ENCODE peak calls at places on chromosomes 5 and 9, in seven cellular contexts. O, M, S, E, P, J and H are unnamed samples.
A peak's percentile ranks its signal among the peaks of the same experiment; 100 is the strongest.

GRCh38 chr9:74645007-74645639 is 148.0 kb downstream of the RORB start:
- DNase-seq in E (peak; percentile 15), O (peak; percentile 26), M (peak; percentile 25), S (peak; percentile 18), P (no peak), J (peak; percentile 16), H (no peak)

GRCh38 chr5:168976311-168976893 is 324.5 kb downstream of the SLIT3 start:
- DNase-seq in P (peak; percentile 61), O (no peak), S (no peak), M (no peak), J (peak; percentile 57), E (no peak), H (no peak)

GRCh38 chr9:27634879-27635278 is 61.6 kb upstream of the C9orf72 start:
- DNase-seq in E (no peak), J (no peak), O (no peak), S (no peak), P (no peak), M (no peak), H (no peak)

GRCh38 chr5:137073192-137073591 is 425.9 kb downstream of the SPOCK1 start:
- DNase-seq in O (peak; percentile 75), M (peak; percentile 50), J (peak; percentile 50), S (no peak), E (no peak), P (no peak), H (no peak)

GRCh38 chr5:9188131-9188530 is 357.7 kb downstream of the SEMA5A start:
- DNase-seq in M (peak; percentile 63), J (peak; percentile 77), O (peak; percentile 94), E (no peak), P (peak; percentile 88), S (no peak), H (no peak)

GRCh38 chr5:55481293-55481900 is 53.4 kb downstream of the PLPP1 start:
- DNase-seq in E (no peak), J (no peak), S (no peak), P (no peak), M (no peak), O (peak; percentile 33), H (no peak)

GRCh38 chr5:175712313-175712680 is 54.4 kb downstream of the HRH2 start:
- DNase-seq in J (no peak), O (no peak), S (no peak), M (no peak), P (no peak), E (no peak), H (no peak)

GRCh38 chr5:91742504-91742903 is 359.4 kb upstream of the ARRDC3 start:
- DNase-seq in O (no peak), S (no peak), E (no peak), P (no peak), M (no peak), J (no peak), H (no peak)

GRCh38 chr9:96599298-96599697 is 20.3 kb downstream of the CDC14B start:
- DNase-seq in P (no peak), E (no peak), S (no peak), M (no peak), O (peak; percentile 63), J (no peak), H (no peak)

GRCh38 chr5:141515946-141516647 is 27.2 kb downstream of the PCDHGC5 start:
- DNase-seq in J (no peak), S (no peak), M (no peak), P (no peak), E (no peak), O (no peak), H (no peak)

GRCh38 chr9:135288941-135289534 is 190.5 kb upstream of the PPP1R26 start:
- DNase-seq in M (no peak), P (no peak), O (no peak), S (no peak), E (no peak), J (no peak), H (no peak)

GRCh38 chr5:140265845-140266244 is 37.1 kb downstream of the PFDN1 start:
- DNase-seq in O (no peak), E (no peak), J (no peak), P (no peak), S (no peak), M (no peak), H (no peak)

GRCh38 chr9:116149844-116150243 is 3.7 kb upstream of the PAPPA start:
- DNase-seq in M (no peak), O (peak; percentile 55), J (no peak), S (peak; percentile 60), P (no peak), E (no peak), H (no peak)

GRCh38 chr5:103744159-103744558 is 181.6 kb upstream of the NUDT12 start:
- DNase-seq in E (no peak), M (peak; percentile 18), P (peak; percentile 61), O (peak; percentile 71), J (peak; percentile 10), S (no peak), H (no peak)